ENCODE peak calls at places on chromosomes 11 and 22, in five cellular contexts. X, I, L, C and W are unnamed samples.

GRCh38 chr11:134508219-134508990 is 96.4 kb upstream of the B3GAT1 start:
- DNase-seq in L (no peak), X (no peak), C (no peak), I (no peak), W (no peak)

GRCh38 chr11:125401235-125401634 is 94.8 kb downstream of the FEZ1 start:
- DNase-seq in C (no peak), I (no peak), X (no peak), L (no peak), W (no peak)

GRCh38 chr11:32858731-32859130 is 29.0 kb downstream of the PRRG4 start:
- DNase-seq in X (no peak), L (no peak), I (no peak), C (no peak), W (no peak)

GRCh38 chr11:60251485-60252207 is 8.7 kb upstream of the MS4A4E start:
- DNase-seq in I (no peak), X (no peak), L (no peak), C (no peak), W (peak; percentile 0)

GRCh38 chr11:91194551-91194950 is 971.7 kb upstream of the CHORDC1 start:
- DNase-seq in X (no peak), C (no peak), I (no peak), L (no peak), W (no peak)

GRCh38 chr22:37472418-37473006 is 13.7 kb downstream of the MFNG start:
- DNase-seq in L (no peak), X (no peak), C (no peak), I (no peak), W (peak; percentile 17)

GRCh38 chr22:17172172-17172833 is 13.2 kb upstream of the HDHD5 start:
- DNase-seq in L (no peak), C (peak; percentile 64), I (peak; percentile 27), X (no peak), W (no peak)

GRCh38 chr22:46758867-46759290 is 3.6 kb upstream of the TBC1D22A start:
- DNase-seq in I (no peak), X (peak; percentile 80), C (no peak), L (no peak), W (no peak)

GRCh38 chr11:12715941-12716340 is 41.7 kb downstream of the TEAD1 start:
- DNase-seq in I (no peak), L (no peak), C (no peak), X (no peak), W (no peak)